ENCODE peak calls at places on chromosomes 1 and 21, in ten cellular contexts. T, S, F, R, H, V, B, A, P and U are unnamed samples.

GRCh38 chr1:57423135-57424131 is at the start of gene DAB1:
- DNase-seq in A (peak), P (peak), S (no peak), H (no peak), T (no peak), F (peak), V (no peak), B (no peak), R (no peak), U (no peak)

GRCh38 chr1:92136316-92136715 is 56.2 kb downstream of the BTBD8 start:
- DNase-seq in T (no peak), S (no peak), P (no peak), F (no peak), H (no peak), R (no peak), A (no peak), V (no peak), B (no peak), U (no peak)

GRCh38 chr1:185058103-185058502 is 12.7 kb downstream of the RNF2 start:
- DNase-seq in B (no peak), H (no peak), P (no peak), T (no peak), R (no peak), A (no peak), V (no peak), F (no peak), S (no peak), U (no peak)

GRCh38 chr1:155012052-155012546 is 9.5 kb downstream of the ZBTB7B start:
- DNase-seq in B (no peak), F (peak), H (peak), A (no peak), R (peak), P (peak), S (peak), T (peak), V (peak), U (peak)

GRCh38 chr21:42905195-42905594 is 12.1 kb downstream of the NDUFV3 start:
- DNase-seq in T (no peak), S (no peak), H (no peak), B (no peak), F (no peak), P (no peak), R (no peak), V (no peak), A (no peak), U (no peak)

GRCh38 chr1:43653893-43654292 is 3.9 kb downstream of the KDM4A start:
- DNase-seq in A (no peak), H (no peak), T (no peak), V (no peak), B (no peak), R (no peak), F (no peak), P (no peak), S (no peak), U (no peak)

GRCh38 chr1:19644761-19645543 is 841 bp downstream of the NBL1 start:
- DNase-seq in P (no peak), V (peak), A (peak), B (peak), F (peak), R (peak), S (no peak), T (no peak), H (no peak), U (no peak)

GRCh38 chr1:112557385-112557784 is 48.6 kb downstream of the WNT2B start:
- DNase-seq in H (no peak), F (no peak), S (peak), V (no peak), B (no peak), A (no peak), T (no peak), R (no peak), P (no peak), U (no peak)

GRCh38 chr1:14704846-14705245 is 106.4 kb downstream of the KAZN start:
- DNase-seq in F (peak), T (no peak), H (no peak), R (no peak), P (no peak), S (no peak), B (no peak), A (no peak), V (no peak), U (no peak)

GRCh38 chr1:83508485-83509151 is 490.3 kb downstream of the TTLL7 start:
- DNase-seq in F (no peak), P (no peak), B (peak), S (peak), R (no peak), A (no peak), T (no peak), V (no peak), H (peak), U (no peak)

GRCh38 chr1:52707927-52708655 is 9.9 kb upstream of the COA7 start:
- DNase-seq in P (no peak), B (no peak), H (no peak), F (no peak), S (peak), V (no peak), T (peak), A (no peak), R (peak), U (no peak)

GRCh38 chr21:34545079-34545884 is 33.3 kb upstream of the KCNE1 start:
- DNase-seq in T (peak), V (no peak), F (peak), P (peak), S (peak), A (no peak), R (no peak), B (no peak), H (peak), U (peak)

GRCh38 chr21:32572574-32573420 is 12.5 kb downstream of the TCP10L start:
- DNase-seq in A (no peak), V (no peak), P (no peak), T (no peak), R (no peak), F (peak), S (no peak), B (no peak), H (no peak), U (no peak)

GRCh38 chr1:32470991-32471694 is 6.3 kb downstream of the ZBTB8B start:
- DNase-seq in T (no peak), B (no peak), A (peak), F (no peak), R (no peak), P (peak), V (no peak), H (no peak), S (no peak), U (no peak)